ENCODE peak calls at places on chromosomes 13 and 19, in six cellular contexts. I is GM23338, E is suprapubic skin, G is spleen, H is H1, D is upper lobe of left lung. P is an unnamed sample.
A peak's percentile ranks its signal among the peaks of the same experiment; 100 is the strongest.

GRCh38 chr13:40340368-40341085 is 325.9 kb downstream of the FOXO1 start:
- DNase-seq in I (no peak), E (no peak), G (no peak), H (no peak), D (no peak), P (no peak)

GRCh38 chr13:103799028-103799427 is 732.8 kb upstream of the SLC10A2 start:
- DNase-seq in I (no peak), E (no peak), G (no peak), H (no peak), D (no peak), P (no peak)

GRCh38 chr13:91868351-91868750 is 469.9 kb downstream of the GPC5 start:
- DNase-seq in I (no peak), E (no peak), G (no peak), H (no peak), D (no peak), P (no peak)

GRCh38 chr19:17687857-17688784 is at the start of gene UNC13A:
- DNase-seq in I (peak; percentile 88), E (no peak), G (peak; percentile 75), H (peak; percentile 98), D (peak; percentile 92), P (no peak)

GRCh38 chr13:47484564-47484963 is 516.5 kb downstream of the SUCLA2 start:
- DNase-seq in I (no peak), E (no peak), G (no peak), H (no peak), D (no peak), P (no peak)

GRCh38 chr13:50386527-50387123 is 371.4 kb downstream of the KCNRG start:
- DNase-seq in I (peak; percentile 47), E (no peak), G (no peak), H (no peak), D (peak; percentile 34), P (no peak)

GRCh38 chr19:17866312-17867012 is 5.3 kb upstream of the SLC5A5 start:
- DNase-seq in I (no peak), E (no peak), G (no peak), H (peak; percentile 49), D (no peak), P (no peak)

GRCh38 chr19:48487544-48487943 is 18.4 kb downstream of the CYTH2 start:
- DNase-seq in I (no peak), E (no peak), G (no peak), H (no peak), D (no peak), P (no peak)

GRCh38 chr19:36090930-36091695 is 19.8 kb upstream of the OVOL3 start:
- DNase-seq in I (no peak), E (no peak), G (no peak), H (no peak), D (no peak), P (no peak)

GRCh38 chr13:28755546-28755870 is 36.7 kb upstream of the SLC46A3 start:
- DNase-seq in I (no peak), E (no peak), G (no peak), H (no peak), D (no peak), P (no peak)

GRCh38 chr13:77309254-77309653 is 17.6 kb downstream of the MYCBP2 start:
- DNase-seq in I (no peak), E (no peak), G (no peak), H (no peak), D (no peak), P (no peak)

GRCh38 chr19:21328402-21328801 is 808 bp downstream of the ZNF708 start:
- DNase-seq in I (peak; percentile 65), E (no peak), G (no peak), H (no peak), D (no peak), P (no peak)

GRCh38 chr13:42969558-42970172 is 22.4 kb downstream of the EPSTI1 start:
- DNase-seq in I (peak; percentile 93), E (peak; percentile 88), G (peak; percentile 91), H (peak; percentile 93), D (no peak), P (no peak)

GRCh38 chr13:35136585-35136984 is 194.5 kb downstream of the NBEA start:
- DNase-seq in I (no peak), E (no peak), G (no peak), H (no peak), D (no peak), P (no peak)

GRCh38 chr13:46535822-46536221 is 17.1 kb upstream of the LRCH1 start:
- DNase-seq in I (no peak), E (no peak), G (no peak), H (no peak), D (no peak), P (no peak)

GRCh38 chr19:47749326-47749725 is 4.0 kb downstream of the NOP53 start:
- DNase-seq in I (no peak), E (no peak), G (no peak), H (no peak), D (no peak), P (no peak)

GRCh38 chr19:55493650-55494171 is 5.5 kb downstream of the SSC5D start:
- DNase-seq in I (no peak), E (no peak), G (no peak), H (no peak), D (peak; percentile 84), P (no peak)

GRCh38 chr19:13995017-13995728 is 10.9 kb downstream of the RFX1 start:
- DNase-seq in I (no peak), E (no peak), G (no peak), H (no peak), D (peak; percentile 55), P (no peak)

GRCh38 chr19:53123400-53123799 is 9.3 kb downstream of the ZNF415 start:
- DNase-seq in I (no peak), E (no peak), G (peak; percentile 76), H (no peak), D (peak; percentile 38), P (no peak)

GRCh38 chr13:50094615-50095293 is 79.5 kb downstream of the KCNRG start:
- DNase-seq in I (no peak), E (no peak), G (no peak), H (no peak), D (no peak), P (no peak)

GRCh38 chr19:15075801-15076200 is 6.2 kb upstream of the OR1I1 start:
- DNase-seq in I (no peak), E (no peak), G (no peak), H (no peak), D (no peak), P (no peak)

DNA sequence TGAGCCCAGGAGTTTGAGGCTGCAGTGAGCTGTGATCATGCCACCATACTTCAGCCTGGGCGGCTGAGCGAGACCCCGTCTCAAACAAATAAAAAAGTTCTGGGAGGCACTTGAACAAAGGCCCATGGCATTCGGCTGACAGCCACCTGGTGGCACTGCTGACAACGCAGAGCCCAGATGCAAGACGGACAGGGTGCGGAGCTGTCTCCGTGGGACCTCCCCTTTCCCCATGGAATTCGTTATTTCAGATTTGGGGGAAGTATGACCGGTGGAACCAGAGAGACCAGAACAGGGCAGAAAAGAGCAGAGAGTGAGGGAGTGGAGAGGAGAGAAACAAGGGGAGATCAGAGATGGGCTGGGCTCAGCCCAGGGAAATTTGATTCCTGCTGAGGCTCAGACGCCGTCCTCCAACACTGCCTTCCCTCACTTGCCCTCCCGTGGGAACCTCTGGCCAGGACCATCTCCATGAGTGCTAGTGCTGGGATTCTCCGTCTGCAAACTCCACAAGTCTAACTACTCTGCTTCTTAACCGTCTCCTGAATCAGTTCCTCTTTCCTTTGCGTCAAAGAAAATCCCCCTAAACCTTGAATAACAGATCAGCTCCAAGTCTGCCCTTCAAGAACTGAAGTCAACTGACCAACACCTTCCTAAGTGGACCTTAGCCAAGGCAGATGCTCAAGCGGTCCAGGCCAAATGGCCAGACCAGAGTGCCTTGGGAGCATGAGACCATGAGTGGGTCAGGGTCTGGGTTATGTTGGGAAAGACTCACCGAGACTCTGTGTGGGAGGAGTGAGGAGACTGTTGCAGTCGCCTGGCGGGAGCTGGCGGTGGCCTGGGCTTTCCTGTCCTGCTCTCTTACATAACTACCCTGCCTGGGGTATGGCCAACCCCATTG is 11.9 kb upstream of the ATF5 start:
- DNase-seq in I (peak; percentile 66), E (no peak), G (no peak), H (no peak), D (peak; percentile 57), P (no peak)
- TF ChIP-seq POLR2AphosphoS5 in I (no peak), E (no peak), G (peak; percentile 11), H (no peak), D (no peak), P (no peak)

GRCh38 chr19:6065685-6066365 is 44.5 kb downstream of the RFX2 start:
- DNase-seq in I (peak; percentile 71), E (peak; percentile 82), G (no peak), H (no peak), D (no peak), P (no peak)
- H3K27ac ChIP-seq in I (no peak overlapping the region), E (peak overlapping the region; percentile 85), G (peak overlapping the region; percentile 61), H (peak overlapping the region; percentile 80), D (peak overlapping the region; percentile 73), P (no peak overlapping the region)

GRCh38 chr19:12733369-12733896 is 1.1 kb downstream of the TRIR start:
- DNase-seq in I (peak; percentile 54), E (no peak), G (no peak), H (no peak), D (no peak), P (no peak)

GRCh38 chr19:12736854-12737665 is at the start of gene GET3:
- DNase-seq in I (peak; percentile 100), E (peak; percentile 96), G (peak; percentile 93), H (peak; percentile 87), D (peak; percentile 81), P (peak; percentile 98)

GRCh38 chr19:12730054-12730453 is 4.4 kb downstream of the TRIR start:
- DNase-seq in I (no peak), E (no peak), G (no peak), H (no peak), D (no peak), P (no peak)

GRCh38 chr19:12731337-12731736 is 3.1 kb downstream of the TRIR start:
- DNase-seq in I (no peak), E (no peak), G (no peak), H (no peak), D (peak; percentile 80), P (no peak)

DNA sequence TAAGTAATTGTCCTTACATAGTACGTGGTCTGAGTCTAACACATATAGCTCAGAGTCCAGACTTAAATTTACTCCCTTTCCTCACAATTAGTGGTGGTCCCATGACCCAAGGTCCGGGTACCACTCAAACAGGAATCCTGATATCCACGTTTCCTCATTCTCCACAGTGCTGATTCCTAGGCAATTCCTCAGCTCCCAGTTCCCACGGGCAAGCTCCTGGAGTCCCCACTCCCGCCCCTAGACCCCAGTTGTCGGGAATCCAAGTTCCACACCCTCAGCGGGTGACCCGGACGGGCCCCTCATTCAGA is 623 bp downstream of the TRIR start:
- DNase-seq in I (no peak), E (no peak), G (no peak), H (no peak), D (no peak), P (no peak)
- TF ChIP-seq POLR2AphosphoS5 in I (no peak), E (no peak), G (no peak), H (no peak), D (no peak), P (no peak)

DNA sequence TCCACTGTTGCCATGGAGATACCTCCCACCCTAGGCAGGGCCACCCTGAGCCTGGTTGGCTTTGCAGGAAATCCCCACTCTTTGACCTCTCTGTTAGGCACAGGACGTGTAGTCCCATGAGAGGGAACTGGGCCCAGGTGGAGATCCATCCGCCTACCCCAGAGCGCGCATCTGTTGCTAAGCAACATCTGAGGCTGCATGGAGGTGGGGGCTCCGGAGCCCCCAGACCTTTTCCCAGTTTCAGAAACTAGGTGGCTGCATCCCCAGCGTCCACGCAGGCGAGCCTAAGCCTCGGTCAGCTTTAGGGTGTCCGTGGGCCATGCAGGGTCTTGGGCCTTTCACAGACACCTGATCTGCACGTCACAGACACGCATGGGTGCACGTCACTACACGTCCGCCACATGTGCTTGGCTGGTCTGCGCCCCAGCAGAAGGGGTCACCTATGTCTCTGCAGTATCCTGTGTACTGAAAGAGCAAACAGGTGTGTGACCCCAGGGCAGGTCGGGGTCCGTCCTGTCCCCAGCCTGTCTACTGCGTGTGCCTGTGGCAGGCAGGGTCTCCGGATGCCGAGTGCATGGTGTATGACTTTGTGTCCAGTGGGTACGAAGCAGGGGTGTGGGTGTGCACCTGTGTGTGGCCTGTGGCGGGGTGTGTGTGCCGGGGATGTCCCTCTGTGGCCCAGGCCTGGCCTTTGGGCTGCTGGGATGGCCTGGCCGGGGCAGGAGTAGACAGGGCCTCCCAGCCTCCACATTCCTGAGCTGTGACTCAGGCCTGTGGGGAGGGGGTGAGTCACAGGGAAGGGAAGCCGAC is 4.1 kb upstream of the CIRBP start:
- DNase-seq in I (peak; percentile 87), E (no peak), G (peak; percentile 88), H (peak; percentile 81), D (peak; percentile 80), P (no peak)
- H3K27ac ChIP-seq in I (no peak overlapping the region), E (peak overlapping the region; percentile 92), G (peak overlapping the region; percentile 98), H (peak overlapping the region; percentile 65), D (peak overlapping the region; percentile 89), P (peak overlapping the region; percentile 21)

P was measured in SK-N-MC.